ENCODE peak calls at places on chromosome 19, in ten cellular contexts. One of them, this sample, is unnamed.

GRCh38 chr19:28605501-28606268 is 607.3 kb downstream of the UQCRFS1 start:
- DNase-seq in fibroblast of pulmonary artery: no peak
- DNase-seq in AG09309: no peak
- DNase-seq in fibroblast of villous mesenchyme: no peak
- DNase-seq in astrocyte of the cerebellum: no peak
- DNase-seq in upper lobe of left lung: no peak
- DNase-seq in IMR-90: no peak
- DNase-seq in colonic mucosa: no peak
- DNase-seq in tibial nerve: no peak
- DNase-seq in cardiac fibroblast: no peak
- DNase-seq in this sample: no peak

GRCh38 chr19:13493516-13494310 is 12.6 kb downstream of the CACNA1A start:
- DNase-seq in astrocyte of the cerebellum: no peak
- DNase-seq in upper lobe of left lung: no peak
- DNase-seq in fibroblast of pulmonary artery: peak
- DNase-seq in tibial nerve: no peak
- DNase-seq in colonic mucosa: no peak
- DNase-seq in IMR-90: peak
- DNase-seq in cardiac fibroblast: no peak
- DNase-seq in AG09309: no peak
- DNase-seq in fibroblast of villous mesenchyme: no peak
- DNase-seq in this sample: no peak

GRCh38 chr19:6216996-6217751 is 62.6 kb downstream of the MLLT1 start:
- DNase-seq in fibroblast of pulmonary artery: peak
- DNase-seq in colonic mucosa: no peak
- DNase-seq in fibroblast of villous mesenchyme: peak
- DNase-seq in upper lobe of left lung: peak
- DNase-seq in cardiac fibroblast: peak
- DNase-seq in AG09309: no peak
- DNase-seq in astrocyte of the cerebellum: no peak
- DNase-seq in tibial nerve: no peak
- DNase-seq in IMR-90: peak
- DNase-seq in this sample: no peak

GRCh38 chr19:18843960-18844359 is 12.2 kb downstream of the UPF1 start:
- DNase-seq in fibroblast of villous mesenchyme: no peak
- DNase-seq in upper lobe of left lung: no peak
- DNase-seq in fibroblast of pulmonary artery: no peak
- DNase-seq in astrocyte of the cerebellum: no peak
- DNase-seq in cardiac fibroblast: no peak
- DNase-seq in tibial nerve: no peak
- DNase-seq in AG09309: no peak
- DNase-seq in colonic mucosa: no peak
- DNase-seq in IMR-90: no peak
- DNase-seq in this sample: no peak

GRCh38 chr19:43318203-43318602 is 35.3 kb upstream of the CD177 start:
- DNase-seq in tibial nerve: no peak
- DNase-seq in fibroblast of pulmonary artery: no peak
- DNase-seq in fibroblast of villous mesenchyme: no peak
- DNase-seq in cardiac fibroblast: no peak
- DNase-seq in IMR-90: no peak
- DNase-seq in colonic mucosa: no peak
- DNase-seq in astrocyte of the cerebellum: no peak
- DNase-seq in AG09309: no peak
- DNase-seq in upper lobe of left lung: no peak
- DNase-seq in this sample: no peak

GRCh38 chr19:22945560-22945959 is 57.4 kb downstream of the ZNF728 start:
- DNase-seq in fibroblast of pulmonary artery: peak
- DNase-seq in cardiac fibroblast: peak
- DNase-seq in fibroblast of villous mesenchyme: peak
- DNase-seq in AG09309: no peak
- DNase-seq in tibial nerve: no peak
- DNase-seq in IMR-90: peak
- DNase-seq in colonic mucosa: no peak
- DNase-seq in astrocyte of the cerebellum: peak
- DNase-seq in upper lobe of left lung: no peak
- DNase-seq in this sample: no peak

GRCh38 chr19:16170134-16170533 is 3.2 kb downstream of the CIB3 start:
- DNase-seq in fibroblast of pulmonary artery: no peak
- DNase-seq in fibroblast of villous mesenchyme: no peak
- DNase-seq in AG09309: no peak
- DNase-seq in astrocyte of the cerebellum: no peak
- DNase-seq in tibial nerve: no peak
- DNase-seq in upper lobe of left lung: no peak
- DNase-seq in colonic mucosa: no peak
- DNase-seq in cardiac fibroblast: no peak
- DNase-seq in IMR-90: no peak
- DNase-seq in this sample: no peak

GRCh38 chr19:29610213-29610573 is 4.1 kb downstream of the POP4 start:
- DNase-seq in fibroblast of pulmonary artery: no peak
- DNase-seq in tibial nerve: no peak
- DNase-seq in AG09309: no peak
- DNase-seq in astrocyte of the cerebellum: no peak
- DNase-seq in cardiac fibroblast: no peak
- DNase-seq in upper lobe of left lung: peak
- DNase-seq in fibroblast of villous mesenchyme: no peak
- DNase-seq in IMR-90: no peak
- DNase-seq in colonic mucosa: no peak
- DNase-seq in this sample: no peak

GRCh38 chr19:36027696-36028095 is 5.0 kb downstream of the CLIP3 start:
- DNase-seq in colonic mucosa: no peak
- DNase-seq in upper lobe of left lung: no peak
- DNase-seq in AG09309: no peak
- DNase-seq in cardiac fibroblast: no peak
- DNase-seq in astrocyte of the cerebellum: no peak
- DNase-seq in IMR-90: no peak
- DNase-seq in fibroblast of villous mesenchyme: no peak
- DNase-seq in tibial nerve: no peak
- DNase-seq in fibroblast of pulmonary artery: no peak
- DNase-seq in this sample: no peak

GRCh38 chr19:36031308-36031707 is 1.4 kb downstream of the CLIP3 start:
- DNase-seq in upper lobe of left lung: no peak
- DNase-seq in IMR-90: no peak
- DNase-seq in colonic mucosa: no peak
- DNase-seq in astrocyte of the cerebellum: no peak
- DNase-seq in AG09309: no peak
- DNase-seq in fibroblast of villous mesenchyme: no peak
- DNase-seq in fibroblast of pulmonary artery: no peak
- DNase-seq in tibial nerve: no peak
- DNase-seq in cardiac fibroblast: no peak
- DNase-seq in this sample: no peak

GRCh38 chr19:36030264-36031148 is 2.2 kb downstream of the CLIP3 start:
- DNase-seq in colonic mucosa: no peak
- DNase-seq in fibroblast of villous mesenchyme: peak
- DNase-seq in astrocyte of the cerebellum: no peak
- DNase-seq in tibial nerve: no peak
- DNase-seq in IMR-90: peak
- DNase-seq in upper lobe of left lung: no peak
- DNase-seq in cardiac fibroblast: peak
- DNase-seq in fibroblast of pulmonary artery: peak
- DNase-seq in AG09309: no peak
- DNase-seq in this sample: no peak

GRCh38 chr19:36028313-36029041 is 4.2 kb downstream of the CLIP3 start:
- DNase-seq in upper lobe of left lung: no peak
- DNase-seq in colonic mucosa: no peak
- DNase-seq in IMR-90: no peak
- DNase-seq in fibroblast of villous mesenchyme: no peak
- DNase-seq in cardiac fibroblast: no peak
- DNase-seq in AG09309: no peak
- DNase-seq in fibroblast of pulmonary artery: no peak
- DNase-seq in tibial nerve: no peak
- DNase-seq in astrocyte of the cerebellum: no peak
- DNase-seq in this sample: no peak

DNA sequence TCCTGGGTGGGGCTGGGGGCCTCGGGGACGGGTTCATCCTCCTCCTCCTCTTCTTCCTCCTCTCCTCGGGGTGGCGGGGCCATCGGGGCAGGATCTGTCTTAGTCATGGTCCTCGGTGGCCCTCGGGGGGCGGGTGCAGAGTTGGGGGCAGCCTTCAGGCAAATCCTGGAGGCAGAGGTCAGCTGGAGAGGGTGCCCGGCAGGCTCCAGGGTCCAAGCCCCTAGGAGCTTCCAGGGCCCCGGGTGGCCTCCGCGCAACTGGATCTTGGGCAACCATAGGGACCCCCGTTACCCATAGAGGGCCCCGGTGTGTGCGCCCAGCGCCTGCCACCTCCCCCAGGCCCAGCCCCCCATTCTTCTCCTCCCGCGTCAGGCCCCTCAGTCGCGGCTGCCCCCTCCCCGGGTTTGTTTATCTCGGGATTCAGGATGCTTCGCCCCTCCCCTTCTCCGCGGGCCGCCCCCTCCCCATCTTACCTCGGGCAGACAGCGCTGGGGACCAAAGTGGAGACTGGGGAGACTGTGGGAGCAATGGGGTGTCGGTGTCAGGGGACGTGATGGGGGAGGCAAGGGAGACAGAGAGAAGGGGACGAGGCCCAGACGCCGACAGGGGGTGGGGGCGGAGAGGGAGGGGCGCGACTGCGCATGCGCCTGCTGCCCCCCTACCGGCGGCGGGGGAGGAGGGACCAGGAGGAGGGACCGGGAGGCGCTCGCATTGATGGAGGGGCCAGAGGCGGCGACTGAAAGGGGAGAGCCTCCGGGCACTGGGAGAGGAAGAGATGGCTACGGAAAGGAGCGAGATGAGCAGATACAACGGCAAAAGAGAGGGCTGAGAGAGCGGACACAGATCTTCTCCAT is at the start of gene CLIP3:
- DNase-seq in fibroblast of pulmonary artery: peak
- DNase-seq in fibroblast of villous mesenchyme: peak
- DNase-seq in tibial nerve: peak
- DNase-seq in IMR-90: peak
- DNase-seq in colonic mucosa: peak
- DNase-seq in AG09309: no peak
- DNase-seq in upper lobe of left lung: peak
- DNase-seq in astrocyte of the cerebellum: peak
- DNase-seq in cardiac fibroblast: peak
- DNase-seq in this sample: no peak
- TF ChIP-seq CTCF in fibroblast of pulmonary artery: no peak
- TF ChIP-seq CTCF in fibroblast of villous mesenchyme: no peak
- TF ChIP-seq CTCF in tibial nerve: no peak
- TF ChIP-seq CTCF in IMR-90: no peak
- TF ChIP-seq CTCF in colonic mucosa: no peak
- TF ChIP-seq CTCF in AG09309: no peak
- TF ChIP-seq CTCF in upper lobe of left lung: no peak
- TF ChIP-seq CTCF in astrocyte of the cerebellum: no peak
- TF ChIP-seq CTCF in cardiac fibroblast: no peak
- TF ChIP-seq CTCF in this sample: no peak

GRCh38 chr19:30629086-30629485 is 256.9 kb downstream of the ZNF536 start:
- DNase-seq in tibial nerve: no peak
- DNase-seq in fibroblast of pulmonary artery: no peak
- DNase-seq in AG09309: no peak
- DNase-seq in colonic mucosa: no peak
- DNase-seq in astrocyte of the cerebellum: no peak
- DNase-seq in fibroblast of villous mesenchyme: no peak
- DNase-seq in upper lobe of left lung: no peak
- DNase-seq in cardiac fibroblast: no peak
- DNase-seq in IMR-90: no peak
- DNase-seq in this sample: no peak
- H3K4me3 ChIP-seq in tibial nerve: no peak
- H3K4me3 ChIP-seq in fibroblast of pulmonary artery: no peak
- H3K4me3 ChIP-seq in AG09309: no peak
- H3K4me3 ChIP-seq in colonic mucosa: no peak
- H3K4me3 ChIP-seq in astrocyte of the cerebellum: no peak
- H3K4me3 ChIP-seq in fibroblast of villous mesenchyme: no peak
- H3K4me3 ChIP-seq in upper lobe of left lung: no peak
- H3K4me3 ChIP-seq in cardiac fibroblast: no peak
- H3K4me3 ChIP-seq in IMR-90: no peak
- H3K4me3 ChIP-seq in this sample: no peak

DNA sequence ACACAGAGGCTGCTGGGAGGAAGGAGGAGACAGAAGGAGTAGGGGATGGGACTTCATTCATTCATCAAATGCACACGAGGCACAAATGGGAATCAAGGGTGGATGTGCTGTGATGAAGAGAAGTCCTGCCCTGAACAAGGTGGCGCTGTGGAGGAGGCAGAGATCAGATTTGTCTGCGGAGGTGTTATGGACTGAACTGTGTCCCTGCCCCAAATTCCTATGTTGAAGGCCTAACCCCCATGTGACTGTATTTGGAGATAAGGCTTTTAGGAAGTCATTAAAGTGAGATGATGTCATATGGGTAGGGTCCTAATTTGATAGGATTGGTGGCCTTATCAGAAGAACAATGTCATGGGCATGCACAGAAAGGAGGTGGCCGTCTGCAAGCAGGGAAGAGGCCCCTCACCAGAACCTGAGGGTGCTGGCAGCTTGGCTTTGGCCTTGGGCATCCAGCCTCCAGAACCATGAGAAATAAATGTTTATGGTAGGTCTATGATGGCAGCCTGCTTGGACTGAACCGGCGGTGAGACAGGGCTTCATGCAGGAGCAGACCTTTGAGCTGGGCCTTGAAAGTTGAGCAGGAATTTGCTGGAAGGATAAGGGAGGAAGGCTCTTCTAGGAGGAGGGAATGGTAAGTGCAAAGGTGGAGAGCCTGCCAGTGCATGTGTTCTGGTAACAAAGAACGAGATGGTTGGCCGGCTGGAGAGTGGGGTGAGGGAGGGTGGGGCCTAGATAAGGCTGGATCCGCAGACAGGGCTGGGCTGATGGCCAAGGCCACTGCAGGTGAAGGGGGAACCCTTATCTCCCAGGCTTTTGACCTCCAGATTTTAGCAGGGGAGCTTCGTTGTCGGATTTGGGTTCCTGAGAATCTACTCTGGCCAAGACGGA is 2.7 kb upstream of the CEBPA start:
- DNase-seq in colonic mucosa: peak
- DNase-seq in fibroblast of villous mesenchyme: no peak
- DNase-seq in cardiac fibroblast: no peak
- DNase-seq in IMR-90: no peak
- DNase-seq in fibroblast of pulmonary artery: no peak
- DNase-seq in upper lobe of left lung: no peak
- DNase-seq in tibial nerve: no peak
- DNase-seq in AG09309: no peak
- DNase-seq in astrocyte of the cerebellum: no peak
- DNase-seq in this sample: no peak
- TF ChIP-seq CTCF in colonic mucosa: no peak
- TF ChIP-seq CTCF in fibroblast of villous mesenchyme: no peak
- TF ChIP-seq CTCF in cardiac fibroblast: no peak
- TF ChIP-seq CTCF in IMR-90: no peak
- TF ChIP-seq CTCF in fibroblast of pulmonary artery: no peak
- TF ChIP-seq CTCF in upper lobe of left lung: no peak
- TF ChIP-seq CTCF in tibial nerve: no peak
- TF ChIP-seq CTCF in AG09309: no peak
- TF ChIP-seq CTCF in astrocyte of the cerebellum: no peak
- TF ChIP-seq CTCF in this sample: peak

GRCh38 chr19:32809254-32809653 is 60.3 kb downstream of the SLC7A9 start:
- DNase-seq in fibroblast of pulmonary artery: no peak
- DNase-seq in IMR-90: no peak
- DNase-seq in cardiac fibroblast: no peak
- DNase-seq in astrocyte of the cerebellum: no peak
- DNase-seq in colonic mucosa: no peak
- DNase-seq in tibial nerve: no peak
- DNase-seq in AG09309: no peak
- DNase-seq in fibroblast of villous mesenchyme: no peak
- DNase-seq in upper lobe of left lung: no peak
- DNase-seq in this sample: no peak

GRCh38 chr19:32811151-32811550 is 58.4 kb downstream of the SLC7A9 start:
- DNase-seq in AG09309: no peak
- DNase-seq in tibial nerve: no peak
- DNase-seq in astrocyte of the cerebellum: no peak
- DNase-seq in fibroblast of pulmonary artery: no peak
- DNase-seq in upper lobe of left lung: no peak
- DNase-seq in fibroblast of villous mesenchyme: no peak
- DNase-seq in IMR-90: no peak
- DNase-seq in colonic mucosa: no peak
- DNase-seq in cardiac fibroblast: no peak
- DNase-seq in this sample: no peak

GRCh38 chr19:32810452-32810851 is 59.1 kb downstream of the SLC7A9 start:
- DNase-seq in astrocyte of the cerebellum: no peak
- DNase-seq in IMR-90: no peak
- DNase-seq in fibroblast of pulmonary artery: no peak
- DNase-seq in upper lobe of left lung: no peak
- DNase-seq in tibial nerve: no peak
- DNase-seq in fibroblast of villous mesenchyme: no peak
- DNase-seq in colonic mucosa: no peak
- DNase-seq in AG09309: no peak
- DNase-seq in cardiac fibroblast: no peak
- DNase-seq in this sample: no peak

GRCh38 chr19:32809754-32810153 is 59.8 kb downstream of the SLC7A9 start:
- DNase-seq in cardiac fibroblast: no peak
- DNase-seq in AG09309: no peak
- DNase-seq in tibial nerve: no peak
- DNase-seq in fibroblast of villous mesenchyme: peak
- DNase-seq in fibroblast of pulmonary artery: no peak
- DNase-seq in colonic mucosa: no peak
- DNase-seq in IMR-90: no peak
- DNase-seq in upper lobe of left lung: no peak
- DNase-seq in astrocyte of the cerebellum: no peak
- DNase-seq in this sample: no peak

DNA sequence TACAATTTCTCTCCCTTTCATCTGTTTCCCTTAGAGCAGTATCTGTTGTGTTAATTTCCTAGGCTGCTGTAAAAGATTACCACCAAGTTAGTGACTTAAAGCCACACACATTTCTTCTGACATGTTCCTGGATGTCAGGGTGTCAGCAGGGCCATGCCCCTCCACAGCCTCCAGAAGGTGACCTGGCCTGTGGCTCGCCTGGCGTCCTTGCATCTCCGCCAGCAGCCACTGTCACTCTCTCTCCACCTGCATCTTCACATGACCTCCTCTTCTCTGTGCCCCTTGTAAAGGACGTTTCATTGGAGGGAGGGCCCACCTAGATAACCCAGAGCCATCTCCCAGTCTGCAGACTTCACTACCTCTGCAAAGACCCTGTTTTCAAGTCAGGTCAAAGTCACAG is 61.3 kb downstream of the SLC7A9 start:
- DNase-seq in fibroblast of villous mesenchyme: no peak
- DNase-seq in AG09309: no peak
- DNase-seq in astrocyte of the cerebellum: no peak
- DNase-seq in tibial nerve: no peak
- DNase-seq in fibroblast of pulmonary artery: no peak
- DNase-seq in upper lobe of left lung: no peak
- DNase-seq in IMR-90: no peak
- DNase-seq in cardiac fibroblast: no peak
- DNase-seq in colonic mucosa: no peak
- DNase-seq in this sample: no peak
- H3K4me3 ChIP-seq in fibroblast of villous mesenchyme: no peak
- H3K4me3 ChIP-seq in AG09309: no peak
- H3K4me3 ChIP-seq in astrocyte of the cerebellum: no peak
- H3K4me3 ChIP-seq in tibial nerve: no peak
- H3K4me3 ChIP-seq in fibroblast of pulmonary artery: no peak
- H3K4me3 ChIP-seq in upper lobe of left lung: no peak
- H3K4me3 ChIP-seq in IMR-90: no peak
- H3K4me3 ChIP-seq in cardiac fibroblast: no peak
- H3K4me3 ChIP-seq in colonic mucosa: no peak
- H3K4me3 ChIP-seq in this sample: no peak